ENCODE peak calls at places on chromosomes 11 and 22, in ten cellular contexts. V is IMR-90, Z is transverse colon, U is adrenal gland, F is GM12892, X is body of pancreas, E is GM12891, Q is Peyer's patch, T is right lobe of liver, J is HepG2. W is an unnamed sample.

GRCh38 chr11:69510471-69511357 is 29.3 kb downstream of the LINC01488 start:
- DNase-seq in V (peak), Z (no peak), U (no peak), F (no peak), X (no peak), E (no peak), Q (no peak), T (no peak), J (no peak), W (peak)

GRCh38 chr11:107591098-107591445 is at the start of gene ELMOD1:
- DNase-seq in V (peak), Z (peak), U (peak), F (peak), X (peak), E (peak), Q (peak), T (peak), J (peak), W (peak)

GRCh38 chr11:109421981-109422590 is at the start of gene C11orf87:
- DNase-seq in V (no peak), Z (no peak), U (no peak), F (no peak), X (no peak), E (no peak), Q (no peak), T (no peak), J (no peak), W (no peak)

GRCh38 chr11:20547411-20547810 is 52.0 kb upstream of the SLC6A5 start:
- DNase-seq in V (no peak), Z (no peak), U (no peak), F (no peak), X (no peak), E (no peak), Q (no peak), T (no peak), J (no peak), W (no peak)

GRCh38 chr11:128458316-128458715 is 129.0 kb downstream of the ETS1 start:
- DNase-seq in V (peak), Z (no peak), U (no peak), F (no peak), X (no peak), E (no peak), Q (no peak), T (no peak), J (no peak), W (no peak)

GRCh38 chr22:28474248-28474647 is 205.4 kb downstream of the TTC28 start:
- DNase-seq in V (no peak), Z (no peak), U (no peak), F (no peak), X (no peak), E (no peak), Q (no peak), T (no peak), J (no peak), W (no peak)

GRCh38 chr11:81036168-81036870 is 1595.5 kb upstream of the TENM4 start:
- DNase-seq in V (no peak), Z (no peak), U (no peak), F (no peak), X (no peak), E (no peak), Q (no peak), T (no peak), J (no peak), W (no peak)

GRCh38 chr22:29156507-29156906 is 49.2 kb upstream of the EMID1 start:
- DNase-seq in V (peak), Z (no peak), U (no peak), F (no peak), X (no peak), E (no peak), Q (no peak), T (no peak), J (peak), W (peak)

GRCh38 chr11:78656327-78656726 is 81.7 kb upstream of the NARS2 start:
- DNase-seq in V (no peak), Z (no peak), U (no peak), F (no peak), X (no peak), E (no peak), Q (no peak), T (no peak), J (no peak), W (no peak)

GRCh38 chr22:50445880-50446707 is 28.7 kb downstream of the SBF1 start:
- DNase-seq in V (no peak), Z (no peak), U (no peak), F (no peak), X (no peak), E (no peak), Q (no peak), T (no peak), J (no peak), W (no peak)
- TF ChIP-seq POLR2A in V (no peak), Z (no peak), U (no peak), F (no peak), X (no peak), E (no peak), Q (no peak), T (no peak), J (peak), W (no peak)

GRCh38 chr22:36201630-36202312 is at the start of gene APOL4:
- DNase-seq in V (no peak), Z (peak), U (peak), F (no peak), X (peak), E (no peak), Q (no peak), T (no peak), J (no peak), W (peak)
- TF ChIP-seq POLR2A in V (no peak), Z (peak), U (no peak), F (no peak), X (no peak), E (no peak), Q (no peak), T (no peak), J (no peak), W (no peak)

DNA sequence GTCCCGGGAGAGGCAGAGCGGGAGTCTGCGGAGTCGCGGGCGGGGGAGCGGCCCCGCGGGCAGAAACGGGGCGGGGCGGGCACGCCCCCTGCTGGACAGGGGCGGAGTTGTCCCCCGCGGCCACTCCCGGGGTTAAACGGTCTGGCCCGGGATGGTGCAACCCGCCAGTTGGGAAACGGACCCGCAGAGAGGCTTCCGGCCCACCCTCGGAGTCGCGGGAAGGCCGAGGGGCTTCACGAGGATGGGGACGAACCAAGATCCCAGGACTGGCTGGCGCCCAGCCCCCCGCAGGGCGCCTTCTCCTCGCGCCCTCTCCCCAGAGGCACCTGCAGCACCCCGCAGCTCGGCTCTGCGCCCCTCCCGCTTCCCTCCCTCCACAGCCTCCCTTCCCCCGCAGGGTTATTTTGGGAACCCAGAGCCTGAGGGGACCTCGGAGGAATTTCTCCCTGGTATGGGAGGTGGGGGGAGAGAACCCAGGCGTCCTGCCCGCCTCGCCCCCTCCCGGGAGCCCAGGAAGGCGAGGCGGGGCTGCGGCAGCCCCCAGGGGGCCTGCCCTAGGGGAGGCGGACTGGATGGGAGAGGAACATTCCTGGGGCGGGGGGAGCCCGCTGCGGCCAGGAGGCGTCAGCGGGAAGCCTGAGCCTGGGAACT is 877 bp downstream of the RASGRP2 start:
- DNase-seq in V (no peak), Z (peak), U (peak), F (peak), X (peak), E (peak), Q (peak), T (peak), J (no peak), W (peak)
- TF ChIP-seq POLR2A in V (no peak), Z (no peak), U (no peak), F (no peak), X (no peak), E (no peak), Q (no peak), T (no peak), J (no peak), W (no peak)

DNA sequence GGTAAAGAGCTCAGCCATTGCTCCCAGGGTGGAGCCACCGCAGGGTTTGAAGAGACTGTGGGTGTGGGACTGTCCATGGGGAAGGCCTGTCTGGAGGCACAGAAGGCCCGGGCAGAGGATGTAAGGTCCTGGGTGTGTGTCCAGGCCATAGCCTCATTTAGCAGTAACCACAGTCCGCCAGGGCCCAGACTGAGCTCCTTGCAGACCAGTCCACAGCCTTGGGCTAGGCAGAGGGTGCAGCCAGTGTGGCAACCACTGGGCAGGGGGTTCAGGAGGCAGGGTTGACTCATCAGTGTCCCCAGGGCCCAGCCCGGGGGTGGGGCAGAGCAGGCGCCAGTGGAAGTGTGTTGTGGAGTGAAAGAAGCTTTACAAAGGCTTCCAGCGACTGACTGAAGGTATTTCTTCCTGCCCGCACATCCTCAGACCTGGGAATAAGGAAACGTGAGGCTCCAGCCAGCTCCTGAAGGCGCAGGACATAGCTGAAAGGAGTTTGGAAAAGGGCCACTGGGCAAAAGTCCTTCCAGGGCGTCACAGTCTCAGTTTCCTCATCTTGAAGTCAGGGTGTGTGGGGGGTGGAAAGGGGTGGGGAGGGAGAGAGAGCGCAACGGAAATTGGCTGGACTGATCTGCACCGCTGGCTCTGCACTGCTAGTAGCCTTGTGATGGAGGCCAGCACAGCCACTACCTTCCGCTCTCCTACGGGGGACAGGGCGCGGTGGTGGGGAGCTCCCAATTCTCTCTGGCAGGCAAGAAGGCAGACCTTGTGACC is 27.8 kb upstream of the WNT11 start:
- DNase-seq in V (no peak), Z (peak), U (peak), F (peak), X (peak), E (peak), Q (peak), T (peak), J (no peak), W (peak)
- TF ChIP-seq POLR2A in V (no peak), Z (peak), U (peak), F (peak), X (no peak), E (peak), Q (no peak), T (no peak), J (no peak), W (no peak)

DNA sequence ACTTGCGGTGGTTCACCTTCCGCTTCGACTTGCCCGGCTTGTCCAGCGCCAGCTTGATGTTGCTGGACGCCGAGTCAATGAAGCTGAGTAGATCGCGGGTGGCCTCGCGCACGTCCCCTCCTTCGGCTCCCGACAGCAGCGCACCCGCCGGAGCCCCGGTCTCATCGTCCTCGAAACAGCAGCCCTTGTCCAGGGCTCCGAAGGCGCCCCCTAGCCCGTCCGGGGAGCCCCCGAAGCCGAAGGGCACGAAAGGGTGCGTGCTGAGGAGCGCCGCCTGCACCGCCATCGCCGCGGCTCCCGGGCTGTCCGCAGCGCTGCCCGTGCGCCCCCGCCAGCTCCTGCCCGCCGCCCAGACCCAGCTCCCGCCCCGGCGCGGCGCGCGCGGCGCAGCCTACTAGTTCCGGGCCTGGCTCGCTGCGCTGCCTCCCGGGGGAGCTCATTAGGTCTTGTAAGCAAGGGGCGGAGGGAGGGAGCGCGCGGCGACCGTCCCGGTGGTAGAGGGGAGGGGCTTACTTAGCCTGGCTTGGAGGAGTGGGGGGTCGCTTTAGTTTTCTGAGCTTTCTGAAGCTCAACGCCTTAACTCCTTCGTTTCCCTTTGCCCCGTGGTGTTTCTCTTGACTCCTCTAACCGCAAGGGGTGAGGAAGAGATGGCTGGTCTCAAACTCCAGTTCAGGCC is at the start of gene FAM181B:
- DNase-seq in V (no peak), Z (peak), U (peak), F (peak), X (peak), E (peak), Q (peak), T (peak), J (no peak), W (peak)
- TF ChIP-seq POLR2A in V (no peak), Z (no peak), U (no peak), F (no peak), X (peak), E (no peak), Q (no peak), T (no peak), J (no peak), W (no peak)

GRCh38 chr22:26486394-26486793 is 2.7 kb downstream of the SRRD start:
- DNase-seq in V (no peak), Z (no peak), U (no peak), F (no peak), X (no peak), E (no peak), Q (no peak), T (no peak), J (no peak), W (no peak)
- TF ChIP-seq POLR2A in V (no peak), Z (no peak), U (no peak), F (no peak), X (no peak), E (no peak), Q (no peak), T (no peak), J (no peak), W (no peak)

DNA sequence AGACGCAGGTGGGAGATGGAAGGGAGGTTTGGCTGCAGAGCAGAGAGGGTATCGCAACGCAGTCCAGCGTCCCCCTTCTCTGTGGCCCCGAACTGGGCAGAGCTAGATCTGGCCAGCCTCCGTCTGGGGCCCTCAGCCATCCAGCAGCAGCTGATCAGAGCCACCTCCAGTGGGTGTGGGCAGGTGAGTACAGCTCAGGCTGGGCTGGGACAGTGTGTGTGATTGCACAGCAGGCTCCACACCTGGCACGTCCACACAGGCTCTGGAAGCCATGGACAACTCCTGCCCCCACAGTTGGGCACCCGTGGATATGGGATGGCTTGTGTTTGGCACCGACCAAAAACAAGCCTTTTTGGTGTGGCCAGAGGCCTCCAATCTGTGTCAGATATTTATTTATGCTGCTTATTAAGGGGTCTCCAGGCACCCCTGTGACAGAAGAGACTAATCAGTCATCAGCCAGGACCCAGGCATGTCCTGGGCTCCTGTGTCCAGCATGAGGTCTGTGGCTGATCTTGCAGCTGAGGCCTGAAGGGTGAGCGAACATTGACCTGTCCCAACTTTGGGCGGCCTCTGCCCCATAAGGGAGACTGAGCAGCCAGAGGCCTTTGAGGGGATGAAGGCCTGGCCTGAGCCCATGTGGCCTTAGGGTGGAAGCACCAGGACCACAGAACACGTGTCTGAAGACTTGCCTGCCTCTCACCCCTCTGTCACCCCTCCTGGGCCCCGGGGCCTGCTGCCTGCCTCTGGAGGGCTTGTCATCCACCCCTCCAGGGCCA is 18.6 kb downstream of the POLR3H start:
- DNase-seq in V (no peak), Z (no peak), U (no peak), F (no peak), X (no peak), E (no peak), Q (no peak), T (no peak), J (no peak), W (no peak)
- TF ChIP-seq POLR2A in V (no peak), Z (no peak), U (no peak), F (peak), X (no peak), E (peak), Q (no peak), T (peak), J (no peak), W (no peak)

W was measured in sigmoid colon.